ENCODE peak calls at places on chromosomes 11 and 22, in nine cellular contexts. R, V, F, U, H, Z, L, S and B are unnamed samples.

GRCh38 chr22:37021710-37022482 is 2.4 kb downstream of the MPST start:
- DNase-seq in U (peak), F (no peak), Z (peak), L (no peak), V (peak), H (peak), S (peak), R (peak), B (no peak)

GRCh38 chr11:89420981-89421380 is 70.2 kb downstream of the NOX4 start:
- DNase-seq in F (no peak), V (no peak), H (no peak), S (no peak), L (peak), Z (no peak), U (no peak), R (no peak), B (no peak)

GRCh38 chr22:46763051-46763705 is 728 bp downstream of the TBC1D22A start:
- DNase-seq in Z (no peak), L (no peak), H (no peak), F (no peak), R (peak), U (peak), V (no peak), S (no peak), B (no peak)

GRCh38 chr11:282630-283360 is 4.6 kb downstream of the NLRP6 start:
- DNase-seq in S (no peak), L (no peak), H (no peak), Z (no peak), F (no peak), U (no peak), V (no peak), R (no peak), B (no peak)

GRCh38 chr11:3164540-3165151 is 464 bp downstream of the OSBPL5 start:
- DNase-seq in R (no peak), V (no peak), H (no peak), Z (no peak), S (no peak), F (no peak), L (no peak), U (no peak), B (no peak)

GRCh38 chr11:35218956-35219355 is 80.0 kb downstream of the CD44 start:
- DNase-seq in U (peak), L (no peak), V (no peak), H (no peak), F (no peak), S (no peak), R (no peak), Z (no peak), B (no peak)

GRCh38 chr11:18540207-18541009 is 13.7 kb upstream of the TSG101 start:
- DNase-seq in F (peak), Z (no peak), U (peak), L (peak), V (no peak), S (peak), R (peak), H (no peak), B (no peak)

GRCh38 chr11:87437844-87438223 is 400.1 kb downstream of the TMEM135 start:
- DNase-seq in H (no peak), L (no peak), U (peak), R (peak), Z (no peak), S (no peak), F (no peak), V (no peak), B (peak)

GRCh38 chr11:121563900-121564822 is 111.4 kb upstream of the SORL1-AS1 start:
- DNase-seq in F (peak), R (no peak), Z (no peak), S (no peak), V (no peak), L (no peak), U (no peak), H (no peak), B (no peak)

GRCh38 chr22:20508815-20509271 is 1.4 kb downstream of the MED15 start:
- DNase-seq in L (no peak), U (peak), H (no peak), R (no peak), Z (no peak), S (no peak), V (no peak), F (no peak), B (no peak)

GRCh38 chr11:32420937-32421532 is 14.3 kb downstream of the WT1 start:
- DNase-seq in L (no peak), H (no peak), S (no peak), Z (no peak), U (no peak), V (no peak), F (no peak), R (no peak), B (no peak)

GRCh38 chr22:39581303-39581702 is 10.8 kb downstream of the CACNA1I start:
- DNase-seq in S (no peak), L (no peak), H (no peak), V (no peak), R (no peak), Z (no peak), F (no peak), U (no peak), B (no peak)

GRCh38 chr11:130653838-130654601 is 205.6 kb downstream of the ADAMTS15 start:
- DNase-seq in R (no peak), V (no peak), H (no peak), S (no peak), Z (no peak), U (peak), F (no peak), L (no peak), B (no peak)

GRCh38 chr11:125141686-125142535 is 22.6 kb upstream of the PKNOX2 start:
- DNase-seq in F (no peak), S (no peak), U (peak), H (peak), L (no peak), V (peak), R (peak), Z (peak), B (no peak)

GRCh38 chr11:128506384-128506783 is 81.0 kb downstream of the ETS1 start:
- DNase-seq in S (no peak), F (no peak), L (no peak), U (no peak), H (no peak), Z (no peak), R (no peak), V (no peak), B (no peak)